ENCODE peak calls at places on chromosomes 13 and 19, in seven cellular contexts. A is naive thymus-derived CD8-positive, alpha-beta T cell; V is T1000; M is stimulated activated CD8-positive, alpha-beta memory T cell treated with anti-CD3 and anti-CD28 coated beads, Interleukin-12 subunit alpha, Interleukin-12 subunit beta, amount 100 ng/mL, for 4 hours; R is GF-D8; U is activated CD4-positive, CD25-positive, alpha-beta regulatory T cell; W is activated CD8-positive, alpha-beta memory T cell treated with anti-CD3 and anti-CD28 coated beads for 48 hours. Q is an unnamed sample.

GRCh38 chr13:38705351-38705750 is 18.5 kb downstream of the FREM2 start:
- DNase-seq in M (no peak), W (no peak), A (no peak), R (no peak), V (no peak), U (no peak), Q (no peak)

GRCh38 chr13:76812971-76813691 is 73.1 kb downstream of the KCTD12 start:
- DNase-seq in M (no peak), W (no peak), U (no peak), R (no peak), V (no peak), A (no peak), Q (no peak)

GRCh38 chr19:50401505-50402450 is 17.0 kb upstream of the SPIB start:
- DNase-seq in M (no peak), V (no peak), U (no peak), W (no peak), A (no peak), R (no peak), Q (no peak)

GRCh38 chr13:21852043-21852442 is 181.2 kb downstream of the FGF9 start:
- DNase-seq in R (no peak), W (no peak), U (no peak), M (no peak), A (no peak), V (no peak), Q (no peak)

GRCh38 chr19:39223703-39224279 is 19.7 kb upstream of the SYCN start:
- DNase-seq in M (no peak), V (no peak), W (no peak), U (no peak), R (no peak), A (no peak), Q (no peak)

GRCh38 chr13:37074703-37075102 is 15.2 kb upstream of the SUPT20H start:
- DNase-seq in R (no peak), M (no peak), V (no peak), A (no peak), U (no peak), W (no peak), Q (no peak)

GRCh38 chr19:15640904-15641597 is 354 bp downstream of the CYP4F3 start:
- DNase-seq in V (no peak), U (no peak), A (no peak), M (no peak), W (no peak), R (no peak), Q (no peak)

GRCh38 chr19:6135367-6135766 is at the start of gene ACSBG2:
- DNase-seq in V (no peak), A (no peak), M (no peak), R (no peak), W (no peak), U (no peak), Q (no peak)

GRCh38 chr19:16795731-16796130 is 33.5 kb upstream of the SIN3B start:
- DNase-seq in M (no peak), R (no peak), U (no peak), A (no peak), V (no peak), W (no peak), Q (no peak)

GRCh38 chr19:38850976-38851621 is 1.3 kb upstream of the HNRNPL start:
- DNase-seq in W (no peak), M (peak), R (no peak), A (peak), U (no peak), V (no peak), Q (no peak)

Q was measured in activated T-cell treated with anti-CD3 and anti-CD28 coated beads for 24 hours.